ENCODE peak calls at places on chromosomes 5 and 9, in six cellular contexts. I is T-helper 2 cell, V is tibial artery, L is GM12865, M is left kidney, H is NCI-H1417. J is an unnamed sample.

GRCh38 chr9:89801723-89802680 is 197.2 kb downstream of the GADD45G start:
- DNase-seq in L (no peak), M (no peak), H (no peak), V (peak), I (no peak), J (no peak)

GRCh38 chr5:151632524-151632923 is 41.4 kb upstream of the FAT2 start:
- DNase-seq in L (no peak), I (no peak), H (no peak), V (no peak), M (peak), J (no peak)

GRCh38 chr9:36485647-36486453 is 85.8 kb upstream of the RNF38 start:
- DNase-seq in L (no peak), I (no peak), H (no peak), V (peak), M (peak), J (peak)

GRCh38 chr9:77224750-77225312 is 47.5 kb downstream of the VPS13A start:
- DNase-seq in M (no peak), I (no peak), L (no peak), V (no peak), H (no peak), J (no peak)

GRCh38 chr5:73434461-73434860 is 14.1 kb downstream of the FOXD1 start:
- DNase-seq in M (no peak), L (no peak), I (no peak), V (no peak), H (no peak), J (no peak)

GRCh38 chr9:95689669-95690068 is 172.9 kb upstream of the PTCH1 start:
- DNase-seq in L (no peak), V (no peak), H (no peak), I (no peak), M (no peak), J (no peak)

GRCh38 chr9:100852088-100852487 is 176.4 kb upstream of the PLPPR1 start:
- DNase-seq in L (no peak), V (no peak), H (no peak), I (no peak), M (no peak), J (no peak)

GRCh38 chr5:124663101-124663506 is 83.3 kb downstream of the ZNF608 start:
- DNase-seq in I (no peak), H (no peak), L (no peak), V (no peak), M (peak), J (no peak)

GRCh38 chr5:14440598-14441401 is 140.8 kb upstream of the OTULINL start:
- DNase-seq in L (no peak), M (peak), V (peak), H (no peak), I (no peak), J (peak)

GRCh38 chr5:1332461-1333001 is 12.4 kb downstream of the CLPTM1L start:
- DNase-seq in I (no peak), V (no peak), L (no peak), M (peak), H (no peak), J (no peak)

GRCh38 chr9:116329470-116329869 is 175.9 kb downstream of the PAPPA start:
- DNase-seq in I (no peak), M (no peak), L (no peak), H (no peak), V (no peak), J (no peak)

GRCh38 chr5:128498844-128499455 is 39.1 kb downstream of the FBN2 start:
- DNase-seq in H (peak), I (no peak), M (peak), V (no peak), L (peak), J (no peak)

GRCh38 chr5:136420168-136420916 is 55.0 kb upstream of the TRPC7 start:
- DNase-seq in I (no peak), L (no peak), H (peak), M (peak), V (no peak), J (no peak)

GRCh38 chr9:19976226-19976625 is 187.4 kb upstream of the SLC24A2 start:
- DNase-seq in I (no peak), V (no peak), M (no peak), L (peak), H (no peak), J (no peak)

GRCh38 chr5:142108432-142109355 is at the start of gene NDFIP1:
- DNase-seq in I (peak), H (peak), V (peak), L (peak), M (peak), J (peak)

GRCh38 chr5:143217065-143217803 is 186.3 kb downstream of the NR3C1 start:
- DNase-seq in H (no peak), M (peak), L (peak), V (no peak), I (no peak), J (no peak)

GRCh38 chr9:70502690-70503089 is 88.2 kb upstream of the KLF9 start:
- DNase-seq in I (no peak), M (no peak), H (no peak), L (no peak), V (no peak), J (no peak)

GRCh38 chr9:97740848-97741821 is 44.0 kb upstream of the XPA start:
- DNase-seq in L (peak), M (peak), I (no peak), H (no peak), V (peak), J (peak)

GRCh38 chr5:96854067-96854466 is 22.2 kb upstream of the ERAP2 start:
- DNase-seq in V (no peak), M (no peak), L (no peak), H (no peak), I (no peak), J (no peak)

GRCh38 chr9:110081395-110081794 is 126.6 kb downstream of the C9orf152 start:
- DNase-seq in I (no peak), M (no peak), H (no peak), V (no peak), L (peak), J (no peak)

GRCh38 chr9:13787234-13787833 is 507.8 kb upstream of the MPDZ start:
- DNase-seq in H (peak), V (no peak), L (no peak), M (peak), I (no peak), J (no peak)

GRCh38 chr5:2187156-2187555 is 304.4 kb upstream of the IRX4 start:
- DNase-seq in M (no peak), H (no peak), I (no peak), L (no peak), V (peak), J (no peak)

GRCh38 chr9:132409828-132410528 is at the start of gene CFAP77:
- DNase-seq in H (peak), M (peak), I (no peak), V (no peak), L (peak), J (peak)

GRCh38 chr9:127214421-127215265 is 49.9 kb upstream of the GARNL3 start:
- DNase-seq in H (peak), I (no peak), L (peak), V (peak), M (peak), J (no peak)

GRCh38 chr9:102922526-102922925 is 72.6 kb upstream of the CYLC2 start:
- DNase-seq in M (peak), L (no peak), V (no peak), I (no peak), H (no peak), J (no peak)

GRCh38 chr5:134043793-134044525 is 39.2 kb upstream of the VDAC1 start:
- DNase-seq in I (no peak), H (no peak), M (no peak), V (no peak), L (no peak), J (no peak)

GRCh38 chr9:123933801-123934200 is 3.9 kb upstream of the DENND1A start:
- DNase-seq in V (no peak), L (no peak), M (no peak), H (no peak), I (no peak), J (no peak)

GRCh38 chr9:20649381-20649780 is 27.1 kb upstream of the MLLT3 start:
- DNase-seq in H (no peak), L (no peak), V (no peak), I (no peak), M (no peak), J (no peak)

GRCh38 chr9:129726322-129727160 is 26.3 kb downstream of the PTGES start:
- DNase-seq in V (peak), L (peak), M (peak), H (peak), I (peak), J (peak)

GRCh38 chr5:77679791-77680190 is 41.3 kb upstream of the OTP start:
- DNase-seq in M (no peak), I (no peak), H (no peak), L (no peak), V (no peak), J (no peak)

GRCh38 chr5:113574417-113574816 is 60.9 kb downstream of the YTHDC2 start:
- DNase-seq in H (no peak), M (no peak), I (no peak), L (no peak), V (no peak), J (no peak)

J was measured in sigmoid colon.